ENCODE peak calls at places on chromosomes 5 and 9, in eight cellular contexts. One of them, this sample, is unnamed.

GRCh38 chr9:33719581-33720374 is 75.6 kb upstream of the PRSS3 start:
- DNase-seq in activated T-helper 1 cell treated with Interleukin-2 at 50 U/mL for 16 hours: peak; percentile 18
- DNase-seq in activated gamma-delta T cell treated with anti-CD3 and anti-CD28 coated beads, Interleukin-2, amount 50 U/mL, for 16 hours: no peak
- DNase-seq in GM03348: peak; percentile 7
- DNase-seq in choroid plexus epithelial cell: peak; percentile 17
- DNase-seq in stimulated activated CD8-positive, alpha-beta memory T cell treated with anti-CD3 and anti-CD28 coated beads, Interleukin-12 subunit alpha, Interleukin-12 subunit beta, amount 100 ng/mL, for 1 hour: no peak
- DNase-seq in left cardiac atrium: no peak
- DNase-seq in CD8-positive, alpha-beta T cell: no peak
- DNase-seq in this sample: no peak

GRCh38 chr5:98929982-98930355 is 1.2 kb upstream of the CHD1 start:
- DNase-seq in activated T-helper 1 cell treated with Interleukin-2 at 50 U/mL for 16 hours: no peak
- DNase-seq in activated gamma-delta T cell treated with anti-CD3 and anti-CD28 coated beads, Interleukin-2, amount 50 U/mL, for 16 hours: no peak
- DNase-seq in GM03348: no peak
- DNase-seq in choroid plexus epithelial cell: no peak
- DNase-seq in stimulated activated CD8-positive, alpha-beta memory T cell treated with anti-CD3 and anti-CD28 coated beads, Interleukin-12 subunit alpha, Interleukin-12 subunit beta, amount 100 ng/mL, for 1 hour: no peak
- DNase-seq in left cardiac atrium: no peak
- DNase-seq in CD8-positive, alpha-beta T cell: no peak
- DNase-seq in this sample: no peak

GRCh38 chr9:114207034-114207815 is 51.9 kb downstream of the COL27A1 start:
- DNase-seq in activated T-helper 1 cell treated with Interleukin-2 at 50 U/mL for 16 hours: no peak
- DNase-seq in activated gamma-delta T cell treated with anti-CD3 and anti-CD28 coated beads, Interleukin-2, amount 50 U/mL, for 16 hours: no peak
- DNase-seq in GM03348: peak; percentile 65
- DNase-seq in choroid plexus epithelial cell: no peak
- DNase-seq in stimulated activated CD8-positive, alpha-beta memory T cell treated with anti-CD3 and anti-CD28 coated beads, Interleukin-12 subunit alpha, Interleukin-12 subunit beta, amount 100 ng/mL, for 1 hour: no peak
- DNase-seq in left cardiac atrium: peak; percentile 62
- DNase-seq in CD8-positive, alpha-beta T cell: no peak
- DNase-seq in this sample: no peak

GRCh38 chr9:107744873-107745272 is 255.3 kb upstream of the KLF4 start:
- DNase-seq in activated T-helper 1 cell treated with Interleukin-2 at 50 U/mL for 16 hours: no peak
- DNase-seq in activated gamma-delta T cell treated with anti-CD3 and anti-CD28 coated beads, Interleukin-2, amount 50 U/mL, for 16 hours: no peak
- DNase-seq in GM03348: no peak
- DNase-seq in choroid plexus epithelial cell: no peak
- DNase-seq in stimulated activated CD8-positive, alpha-beta memory T cell treated with anti-CD3 and anti-CD28 coated beads, Interleukin-12 subunit alpha, Interleukin-12 subunit beta, amount 100 ng/mL, for 1 hour: no peak
- DNase-seq in left cardiac atrium: no peak
- DNase-seq in CD8-positive, alpha-beta T cell: no peak
- DNase-seq in this sample: no peak

GRCh38 chr5:135602882-135603721 is 24.3 kb upstream of the CXCL14 start:
- DNase-seq in activated T-helper 1 cell treated with Interleukin-2 at 50 U/mL for 16 hours: no peak
- DNase-seq in activated gamma-delta T cell treated with anti-CD3 and anti-CD28 coated beads, Interleukin-2, amount 50 U/mL, for 16 hours: no peak
- DNase-seq in GM03348: no peak
- DNase-seq in choroid plexus epithelial cell: no peak
- DNase-seq in stimulated activated CD8-positive, alpha-beta memory T cell treated with anti-CD3 and anti-CD28 coated beads, Interleukin-12 subunit alpha, Interleukin-12 subunit beta, amount 100 ng/mL, for 1 hour: no peak
- DNase-seq in left cardiac atrium: no peak
- DNase-seq in CD8-positive, alpha-beta T cell: no peak
- DNase-seq in this sample: no peak

GRCh38 chr5:53997736-53998627 is 312.4 kb downstream of the ARL15 start:
- DNase-seq in activated T-helper 1 cell treated with Interleukin-2 at 50 U/mL for 16 hours: no peak
- DNase-seq in activated gamma-delta T cell treated with anti-CD3 and anti-CD28 coated beads, Interleukin-2, amount 50 U/mL, for 16 hours: no peak
- DNase-seq in GM03348: no peak
- DNase-seq in choroid plexus epithelial cell: no peak
- DNase-seq in stimulated activated CD8-positive, alpha-beta memory T cell treated with anti-CD3 and anti-CD28 coated beads, Interleukin-12 subunit alpha, Interleukin-12 subunit beta, amount 100 ng/mL, for 1 hour: no peak
- DNase-seq in left cardiac atrium: no peak
- DNase-seq in CD8-positive, alpha-beta T cell: no peak
- DNase-seq in this sample: no peak

GRCh38 chr5:93800988-93801811 is 59.8 kb upstream of the POU5F2 start:
- DNase-seq in activated T-helper 1 cell treated with Interleukin-2 at 50 U/mL for 16 hours: no peak
- DNase-seq in activated gamma-delta T cell treated with anti-CD3 and anti-CD28 coated beads, Interleukin-2, amount 50 U/mL, for 16 hours: no peak
- DNase-seq in GM03348: peak; percentile 30
- DNase-seq in choroid plexus epithelial cell: peak; percentile 82
- DNase-seq in stimulated activated CD8-positive, alpha-beta memory T cell treated with anti-CD3 and anti-CD28 coated beads, Interleukin-12 subunit alpha, Interleukin-12 subunit beta, amount 100 ng/mL, for 1 hour: no peak
- DNase-seq in left cardiac atrium: peak; percentile 32
- DNase-seq in CD8-positive, alpha-beta T cell: no peak
- DNase-seq in this sample: no peak

GRCh38 chr5:150141544-150142188 is 14.0 kb downstream of the PDGFRB start:
- DNase-seq in activated T-helper 1 cell treated with Interleukin-2 at 50 U/mL for 16 hours: no peak
- DNase-seq in activated gamma-delta T cell treated with anti-CD3 and anti-CD28 coated beads, Interleukin-2, amount 50 U/mL, for 16 hours: no peak
- DNase-seq in GM03348: peak; percentile 85
- DNase-seq in choroid plexus epithelial cell: peak; percentile 88
- DNase-seq in stimulated activated CD8-positive, alpha-beta memory T cell treated with anti-CD3 and anti-CD28 coated beads, Interleukin-12 subunit alpha, Interleukin-12 subunit beta, amount 100 ng/mL, for 1 hour: no peak
- DNase-seq in left cardiac atrium: no peak
- DNase-seq in CD8-positive, alpha-beta T cell: no peak
- DNase-seq in this sample: no peak

GRCh38 chr9:5843450-5844249 is 10.7 kb upstream of the ERMP1 start:
- DNase-seq in activated T-helper 1 cell treated with Interleukin-2 at 50 U/mL for 16 hours: no peak
- DNase-seq in activated gamma-delta T cell treated with anti-CD3 and anti-CD28 coated beads, Interleukin-2, amount 50 U/mL, for 16 hours: no peak
- DNase-seq in GM03348: peak; percentile 20
- DNase-seq in choroid plexus epithelial cell: peak; percentile 64
- DNase-seq in stimulated activated CD8-positive, alpha-beta memory T cell treated with anti-CD3 and anti-CD28 coated beads, Interleukin-12 subunit alpha, Interleukin-12 subunit beta, amount 100 ng/mL, for 1 hour: no peak
- DNase-seq in left cardiac atrium: no peak
- DNase-seq in CD8-positive, alpha-beta T cell: no peak
- DNase-seq in this sample: no peak

GRCh38 chr9:96554801-96555566 is 64.7 kb downstream of the CDC14B start:
- DNase-seq in activated T-helper 1 cell treated with Interleukin-2 at 50 U/mL for 16 hours: no peak
- DNase-seq in activated gamma-delta T cell treated with anti-CD3 and anti-CD28 coated beads, Interleukin-2, amount 50 U/mL, for 16 hours: no peak
- DNase-seq in GM03348: peak; percentile 62
- DNase-seq in choroid plexus epithelial cell: peak; percentile 49
- DNase-seq in stimulated activated CD8-positive, alpha-beta memory T cell treated with anti-CD3 and anti-CD28 coated beads, Interleukin-12 subunit alpha, Interleukin-12 subunit beta, amount 100 ng/mL, for 1 hour: no peak
- DNase-seq in left cardiac atrium: no peak
- DNase-seq in CD8-positive, alpha-beta T cell: no peak
- DNase-seq in this sample: no peak

GRCh38 chr5:178872302-178872701 is 12.5 kb downstream of the ZNF354B start:
- DNase-seq in activated T-helper 1 cell treated with Interleukin-2 at 50 U/mL for 16 hours: no peak
- DNase-seq in activated gamma-delta T cell treated with anti-CD3 and anti-CD28 coated beads, Interleukin-2, amount 50 U/mL, for 16 hours: no peak
- DNase-seq in GM03348: no peak
- DNase-seq in choroid plexus epithelial cell: no peak
- DNase-seq in stimulated activated CD8-positive, alpha-beta memory T cell treated with anti-CD3 and anti-CD28 coated beads, Interleukin-12 subunit alpha, Interleukin-12 subunit beta, amount 100 ng/mL, for 1 hour: no peak
- DNase-seq in left cardiac atrium: no peak
- DNase-seq in CD8-positive, alpha-beta T cell: no peak
- DNase-seq in this sample: no peak

GRCh38 chr9:109349431-109349846 is 28.6 kb upstream of the EPB41L4B start:
- DNase-seq in activated T-helper 1 cell treated with Interleukin-2 at 50 U/mL for 16 hours: no peak
- DNase-seq in activated gamma-delta T cell treated with anti-CD3 and anti-CD28 coated beads, Interleukin-2, amount 50 U/mL, for 16 hours: no peak
- DNase-seq in GM03348: peak; percentile 83
- DNase-seq in choroid plexus epithelial cell: peak; percentile 92
- DNase-seq in stimulated activated CD8-positive, alpha-beta memory T cell treated with anti-CD3 and anti-CD28 coated beads, Interleukin-12 subunit alpha, Interleukin-12 subunit beta, amount 100 ng/mL, for 1 hour: no peak
- DNase-seq in left cardiac atrium: no peak
- DNase-seq in CD8-positive, alpha-beta T cell: no peak
- DNase-seq in this sample: no peak

GRCh38 chr5:149060325-149060724 is 2.5 kb downstream of the SH3TC2 start:
- DNase-seq in activated T-helper 1 cell treated with Interleukin-2 at 50 U/mL for 16 hours: no peak
- DNase-seq in activated gamma-delta T cell treated with anti-CD3 and anti-CD28 coated beads, Interleukin-2, amount 50 U/mL, for 16 hours: no peak
- DNase-seq in GM03348: no peak
- DNase-seq in choroid plexus epithelial cell: peak; percentile 66
- DNase-seq in stimulated activated CD8-positive, alpha-beta memory T cell treated with anti-CD3 and anti-CD28 coated beads, Interleukin-12 subunit alpha, Interleukin-12 subunit beta, amount 100 ng/mL, for 1 hour: no peak
- DNase-seq in left cardiac atrium: peak; percentile 72
- DNase-seq in CD8-positive, alpha-beta T cell: no peak
- DNase-seq in this sample: no peak

GRCh38 chr9:98808411-98808815 is 943 bp downstream of the GALNT12 start:
- DNase-seq in activated T-helper 1 cell treated with Interleukin-2 at 50 U/mL for 16 hours: no peak
- DNase-seq in activated gamma-delta T cell treated with anti-CD3 and anti-CD28 coated beads, Interleukin-2, amount 50 U/mL, for 16 hours: no peak
- DNase-seq in GM03348: no peak
- DNase-seq in choroid plexus epithelial cell: no peak
- DNase-seq in stimulated activated CD8-positive, alpha-beta memory T cell treated with anti-CD3 and anti-CD28 coated beads, Interleukin-12 subunit alpha, Interleukin-12 subunit beta, amount 100 ng/mL, for 1 hour: no peak
- DNase-seq in left cardiac atrium: no peak
- DNase-seq in CD8-positive, alpha-beta T cell: no peak
- DNase-seq in this sample: no peak

GRCh38 chr5:176692835-176693476 is 45.7 kb downstream of the TSPAN17 start:
- DNase-seq in activated T-helper 1 cell treated with Interleukin-2 at 50 U/mL for 16 hours: no peak
- DNase-seq in activated gamma-delta T cell treated with anti-CD3 and anti-CD28 coated beads, Interleukin-2, amount 50 U/mL, for 16 hours: no peak
- DNase-seq in GM03348: no peak
- DNase-seq in choroid plexus epithelial cell: no peak
- DNase-seq in stimulated activated CD8-positive, alpha-beta memory T cell treated with anti-CD3 and anti-CD28 coated beads, Interleukin-12 subunit alpha, Interleukin-12 subunit beta, amount 100 ng/mL, for 1 hour: no peak
- DNase-seq in left cardiac atrium: no peak
- DNase-seq in CD8-positive, alpha-beta T cell: no peak
- DNase-seq in this sample: no peak

GRCh38 chr9:29691758-29692407 is 2118.6 kb upstream of the C9orf72 start:
- DNase-seq in activated T-helper 1 cell treated with Interleukin-2 at 50 U/mL for 16 hours: no peak
- DNase-seq in activated gamma-delta T cell treated with anti-CD3 and anti-CD28 coated beads, Interleukin-2, amount 50 U/mL, for 16 hours: no peak
- DNase-seq in GM03348: no peak
- DNase-seq in choroid plexus epithelial cell: peak; percentile 75
- DNase-seq in stimulated activated CD8-positive, alpha-beta memory T cell treated with anti-CD3 and anti-CD28 coated beads, Interleukin-12 subunit alpha, Interleukin-12 subunit beta, amount 100 ng/mL, for 1 hour: no peak
- DNase-seq in left cardiac atrium: no peak
- DNase-seq in CD8-positive, alpha-beta T cell: no peak
- DNase-seq in this sample: peak; percentile 5

GRCh38 chr5:69083412-69083811 is 10.4 kb upstream of the SLC30A5 start:
- DNase-seq in activated T-helper 1 cell treated with Interleukin-2 at 50 U/mL for 16 hours: no peak
- DNase-seq in activated gamma-delta T cell treated with anti-CD3 and anti-CD28 coated beads, Interleukin-2, amount 50 U/mL, for 16 hours: no peak
- DNase-seq in GM03348: no peak
- DNase-seq in choroid plexus epithelial cell: peak; percentile 34
- DNase-seq in stimulated activated CD8-positive, alpha-beta memory T cell treated with anti-CD3 and anti-CD28 coated beads, Interleukin-12 subunit alpha, Interleukin-12 subunit beta, amount 100 ng/mL, for 1 hour: no peak
- DNase-seq in left cardiac atrium: no peak
- DNase-seq in CD8-positive, alpha-beta T cell: no peak
- DNase-seq in this sample: no peak

GRCh38 chr5:142692280-142692775 is 6.4 kb upstream of the FGF1 start:
- DNase-seq in activated T-helper 1 cell treated with Interleukin-2 at 50 U/mL for 16 hours: no peak
- DNase-seq in activated gamma-delta T cell treated with anti-CD3 and anti-CD28 coated beads, Interleukin-2, amount 50 U/mL, for 16 hours: no peak
- DNase-seq in GM03348: no peak
- DNase-seq in choroid plexus epithelial cell: no peak
- DNase-seq in stimulated activated CD8-positive, alpha-beta memory T cell treated with anti-CD3 and anti-CD28 coated beads, Interleukin-12 subunit alpha, Interleukin-12 subunit beta, amount 100 ng/mL, for 1 hour: no peak
- DNase-seq in left cardiac atrium: no peak
- DNase-seq in CD8-positive, alpha-beta T cell: no peak
- DNase-seq in this sample: no peak

GRCh38 chr9:79264511-79265448 is 307.0 kb upstream of the TLE4 start:
- DNase-seq in activated T-helper 1 cell treated with Interleukin-2 at 50 U/mL for 16 hours: no peak
- DNase-seq in activated gamma-delta T cell treated with anti-CD3 and anti-CD28 coated beads, Interleukin-2, amount 50 U/mL, for 16 hours: no peak
- DNase-seq in GM03348: peak; percentile 17
- DNase-seq in choroid plexus epithelial cell: no peak
- DNase-seq in stimulated activated CD8-positive, alpha-beta memory T cell treated with anti-CD3 and anti-CD28 coated beads, Interleukin-12 subunit alpha, Interleukin-12 subunit beta, amount 100 ng/mL, for 1 hour: no peak
- DNase-seq in left cardiac atrium: no peak
- DNase-seq in CD8-positive, alpha-beta T cell: no peak
- DNase-seq in this sample: no peak

GRCh38 chr9:88994820-88995180 is 3.5 kb downstream of the S1PR3 start:
- DNase-seq in activated T-helper 1 cell treated with Interleukin-2 at 50 U/mL for 16 hours: no peak
- DNase-seq in activated gamma-delta T cell treated with anti-CD3 and anti-CD28 coated beads, Interleukin-2, amount 50 U/mL, for 16 hours: no peak
- DNase-seq in GM03348: peak; percentile 62
- DNase-seq in choroid plexus epithelial cell: peak; percentile 68
- DNase-seq in stimulated activated CD8-positive, alpha-beta memory T cell treated with anti-CD3 and anti-CD28 coated beads, Interleukin-12 subunit alpha, Interleukin-12 subunit beta, amount 100 ng/mL, for 1 hour: no peak
- DNase-seq in left cardiac atrium: no peak
- DNase-seq in CD8-positive, alpha-beta T cell: no peak
- DNase-seq in this sample: no peak

This sample was measured in NK-92 treated with Interleukin-12 subunit alpha and Interleukin-12 subunit beta, amount 100 ng/mL, for 24 hours.